ENCODE peak calls at places on chromosome 20, in five cellular contexts. One of them, this sample, is unnamed.

GRCh38 chr20:1423206-1423605 is 30.4 kb upstream of the FKBP1A start:
- DNase-seq in ascending aorta: no peak
- DNase-seq in fibroblast of lung: no peak
- DNase-seq in endothelial cell of umbilical vein: no peak
- DNase-seq in lower lobe of right lung: no peak
- DNase-seq in this sample: no peak

GRCh38 chr20:39631557-39631956 is 669.4 kb downstream of the DHX35 start:
- DNase-seq in endothelial cell of umbilical vein: no peak
- DNase-seq in fibroblast of lung: no peak
- DNase-seq in lower lobe of right lung: no peak
- DNase-seq in ascending aorta: no peak
- DNase-seq in this sample: no peak

GRCh38 chr20:51767867-51768758 is at the start of gene ATP9A:
- DNase-seq in lower lobe of right lung: no peak
- DNase-seq in ascending aorta: no peak
- DNase-seq in endothelial cell of umbilical vein: no peak
- DNase-seq in fibroblast of lung: peak
- DNase-seq in this sample: peak

GRCh38 chr20:8431538-8432434 is 299.7 kb downstream of the PLCB1 start:
- DNase-seq in endothelial cell of umbilical vein: no peak
- DNase-seq in ascending aorta: no peak
- DNase-seq in lower lobe of right lung: no peak
- DNase-seq in fibroblast of lung: no peak
- DNase-seq in this sample: no peak

GRCh38 chr20:2476742-2477615 is 6.4 kb upstream of the SNRPB start:
- DNase-seq in fibroblast of lung: no peak
- DNase-seq in lower lobe of right lung: no peak
- DNase-seq in ascending aorta: no peak
- DNase-seq in endothelial cell of umbilical vein: peak
- DNase-seq in this sample: no peak

GRCh38 chr20:51529758-51530157 is 12.8 kb downstream of the NFATC2 start:
- DNase-seq in lower lobe of right lung: no peak
- DNase-seq in endothelial cell of umbilical vein: no peak
- DNase-seq in ascending aorta: no peak
- DNase-seq in fibroblast of lung: peak
- DNase-seq in this sample: no peak

GRCh38 chr20:60085551-60086132 is 127.4 kb downstream of the CDH26 start:
- DNase-seq in fibroblast of lung: no peak
- DNase-seq in endothelial cell of umbilical vein: no peak
- DNase-seq in lower lobe of right lung: no peak
- DNase-seq in ascending aorta: no peak
- DNase-seq in this sample: no peak

GRCh38 chr20:14259691-14260090 is 77.7 kb downstream of the FLRT3 start:
- DNase-seq in lower lobe of right lung: no peak
- DNase-seq in fibroblast of lung: no peak
- DNase-seq in endothelial cell of umbilical vein: no peak
- DNase-seq in ascending aorta: no peak
- DNase-seq in this sample: no peak

GRCh38 chr20:31713312-31714049 is 9.2 kb downstream of the BCL2L1 start:
- DNase-seq in ascending aorta: peak
- DNase-seq in fibroblast of lung: peak
- DNase-seq in lower lobe of right lung: peak
- DNase-seq in endothelial cell of umbilical vein: peak
- DNase-seq in this sample: no peak

GRCh38 chr20:13098720-13099355 is 90.1 kb downstream of the SPTLC3 start:
- DNase-seq in lower lobe of right lung: no peak
- DNase-seq in fibroblast of lung: no peak
- DNase-seq in ascending aorta: no peak
- DNase-seq in endothelial cell of umbilical vein: no peak
- DNase-seq in this sample: no peak

GRCh38 chr20:46954490-46955038 is 59.9 kb downstream of the EYA2 start:
- DNase-seq in lower lobe of right lung: no peak
- DNase-seq in endothelial cell of umbilical vein: no peak
- DNase-seq in fibroblast of lung: peak
- DNase-seq in ascending aorta: no peak
- DNase-seq in this sample: no peak

GRCh38 chr20:48298851-48299484 is 513.7 kb upstream of the SULF2 start:
- DNase-seq in fibroblast of lung: peak
- DNase-seq in endothelial cell of umbilical vein: peak
- DNase-seq in lower lobe of right lung: no peak
- DNase-seq in ascending aorta: no peak
- DNase-seq in this sample: no peak

GRCh38 chr20:34365765-34366213 is 2.7 kb downstream of the ITCH start:
- DNase-seq in endothelial cell of umbilical vein: no peak
- DNase-seq in fibroblast of lung: no peak
- DNase-seq in lower lobe of right lung: no peak
- DNase-seq in ascending aorta: no peak
- DNase-seq in this sample: no peak

GRCh38 chr20:59666586-59666985 is 62.2 kb downstream of the PHACTR3 start:
- DNase-seq in fibroblast of lung: no peak
- DNase-seq in lower lobe of right lung: no peak
- DNase-seq in ascending aorta: no peak
- DNase-seq in endothelial cell of umbilical vein: no peak
- DNase-seq in this sample: no peak

GRCh38 chr20:48638546-48638945 is 189.3 kb downstream of the PREX1 start:
- DNase-seq in ascending aorta: no peak
- DNase-seq in endothelial cell of umbilical vein: peak
- DNase-seq in lower lobe of right lung: no peak
- DNase-seq in fibroblast of lung: peak
- DNase-seq in this sample: no peak

GRCh38 chr20:37836926-37837325 is 66.0 kb upstream of the VSTM2L start:
- DNase-seq in lower lobe of right lung: no peak
- DNase-seq in endothelial cell of umbilical vein: no peak
- DNase-seq in fibroblast of lung: no peak
- DNase-seq in ascending aorta: no peak
- DNase-seq in this sample: no peak

GRCh38 chr20:34705383-34706021 is 1.4 kb downstream of the TP53INP2 start:
- DNase-seq in ascending aorta: no peak
- DNase-seq in lower lobe of right lung: no peak
- DNase-seq in endothelial cell of umbilical vein: peak
- DNase-seq in fibroblast of lung: peak
- DNase-seq in this sample: no peak

DNA sequence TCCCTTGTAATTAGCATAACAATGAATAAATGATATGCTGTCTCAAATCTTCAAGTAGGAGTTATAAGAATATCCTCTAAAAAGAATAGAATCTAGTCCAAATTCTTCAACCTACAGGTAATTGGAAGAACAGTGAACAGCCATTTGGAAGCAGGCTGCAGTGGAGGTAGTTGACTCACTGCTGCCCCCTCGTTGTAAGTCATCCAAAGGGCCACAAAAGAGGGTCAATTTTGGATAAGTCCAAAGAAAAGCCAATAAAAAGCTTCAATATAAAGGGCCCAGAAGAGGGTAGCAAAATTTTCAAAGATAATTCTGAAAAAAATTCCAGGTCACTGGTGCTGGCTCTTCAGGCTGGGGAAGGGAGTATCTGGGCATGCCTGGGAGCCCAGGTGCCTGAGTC is 60.8 kb upstream of the SSTR4 start:
- DNase-seq in fibroblast of lung: peak
- DNase-seq in ascending aorta: no peak
- DNase-seq in lower lobe of right lung: no peak
- DNase-seq in endothelial cell of umbilical vein: peak
- DNase-seq in this sample: no peak
- TF ChIP-seq CTCF in fibroblast of lung: no peak
- TF ChIP-seq CTCF in ascending aorta: no peak
- TF ChIP-seq CTCF in lower lobe of right lung: peak
- TF ChIP-seq CTCF in endothelial cell of umbilical vein: peak
- TF ChIP-seq CTCF in this sample: peak

GRCh38 chr20:227439-228105 is 514 bp downstream of the DEFB129 start:
- DNase-seq in endothelial cell of umbilical vein: no peak
- DNase-seq in ascending aorta: no peak
- DNase-seq in lower lobe of right lung: no peak
- DNase-seq in fibroblast of lung: no peak
- DNase-seq in this sample: no peak
- TF ChIP-seq CTCF in endothelial cell of umbilical vein: no peak
- TF ChIP-seq CTCF in ascending aorta: no peak
- TF ChIP-seq CTCF in lower lobe of right lung: no peak
- TF ChIP-seq CTCF in fibroblast of lung: no peak
- TF ChIP-seq CTCF in this sample: no peak

GRCh38 chr20:62427172-62428007 is at the start of gene RBBP8NL:
- DNase-seq in lower lobe of right lung: peak
- DNase-seq in ascending aorta: no peak
- DNase-seq in fibroblast of lung: no peak
- DNase-seq in endothelial cell of umbilical vein: no peak
- DNase-seq in this sample: no peak
- TF ChIP-seq CTCF in lower lobe of right lung: no peak
- TF ChIP-seq CTCF in ascending aorta: no peak
- TF ChIP-seq CTCF in fibroblast of lung: no peak
- TF ChIP-seq CTCF in endothelial cell of umbilical vein: no peak
- TF ChIP-seq CTCF in this sample: no peak

DNA sequence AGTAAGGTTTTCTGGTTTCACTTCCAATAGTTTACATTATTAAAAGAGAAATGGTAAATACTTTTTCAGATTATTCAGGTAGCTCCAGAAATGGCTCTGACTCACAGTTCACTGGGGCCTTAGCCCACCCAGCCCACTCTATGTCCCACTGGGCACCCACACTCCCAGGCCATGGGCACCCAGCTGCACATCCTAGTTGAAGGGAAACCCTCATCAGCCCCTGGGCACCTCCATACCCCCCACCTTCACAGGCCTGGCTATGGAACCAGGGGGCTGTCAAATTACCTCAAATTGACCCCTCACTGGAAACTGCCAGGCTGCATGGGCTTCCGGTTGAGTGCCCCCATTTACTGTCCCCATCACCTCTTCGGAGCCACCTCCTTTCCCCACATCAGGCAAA is 51.5 kb downstream of the BMP7 start:
- DNase-seq in endothelial cell of umbilical vein: no peak
- DNase-seq in lower lobe of right lung: no peak
- DNase-seq in ascending aorta: no peak
- DNase-seq in fibroblast of lung: no peak
- DNase-seq in this sample: no peak
- TF ChIP-seq CTCF in endothelial cell of umbilical vein: no peak
- TF ChIP-seq CTCF in lower lobe of right lung: no peak
- TF ChIP-seq CTCF in ascending aorta: no peak
- TF ChIP-seq CTCF in fibroblast of lung: no peak
- TF ChIP-seq CTCF in this sample: no peak

GRCh38 chr20:3818155-3819151 is 1.9 kb upstream of the AP5S1 start:
- DNase-seq in endothelial cell of umbilical vein: peak
- DNase-seq in fibroblast of lung: peak
- DNase-seq in ascending aorta: peak
- DNase-seq in lower lobe of right lung: peak
- DNase-seq in this sample: no peak
- TF ChIP-seq CTCF in endothelial cell of umbilical vein: peak
- TF ChIP-seq CTCF in fibroblast of lung: peak
- TF ChIP-seq CTCF in ascending aorta: peak
- TF ChIP-seq CTCF in lower lobe of right lung: peak
- TF ChIP-seq CTCF in this sample: peak

GRCh38 chr20:24782801-24783630 is 166.1 kb upstream of the CST7 start:
- DNase-seq in ascending aorta: no peak
- DNase-seq in endothelial cell of umbilical vein: no peak
- DNase-seq in lower lobe of right lung: peak
- DNase-seq in fibroblast of lung: no peak
- DNase-seq in this sample: peak

GRCh38 chr20:24785141-24785924 is 163.7 kb upstream of the CST7 start:
- DNase-seq in ascending aorta: no peak
- DNase-seq in fibroblast of lung: peak
- DNase-seq in lower lobe of right lung: peak
- DNase-seq in endothelial cell of umbilical vein: no peak
- DNase-seq in this sample: peak

GRCh38 chr20:24784607-24785006 is 164.5 kb upstream of the CST7 start:
- DNase-seq in ascending aorta: no peak
- DNase-seq in fibroblast of lung: no peak
- DNase-seq in endothelial cell of umbilical vein: no peak
- DNase-seq in lower lobe of right lung: peak
- DNase-seq in this sample: no peak

GRCh38 chr20:24782221-24782620 is 166.8 kb upstream of the CST7 start:
- DNase-seq in ascending aorta: no peak
- DNase-seq in fibroblast of lung: no peak
- DNase-seq in lower lobe of right lung: peak
- DNase-seq in endothelial cell of umbilical vein: no peak
- DNase-seq in this sample: peak

DNA sequence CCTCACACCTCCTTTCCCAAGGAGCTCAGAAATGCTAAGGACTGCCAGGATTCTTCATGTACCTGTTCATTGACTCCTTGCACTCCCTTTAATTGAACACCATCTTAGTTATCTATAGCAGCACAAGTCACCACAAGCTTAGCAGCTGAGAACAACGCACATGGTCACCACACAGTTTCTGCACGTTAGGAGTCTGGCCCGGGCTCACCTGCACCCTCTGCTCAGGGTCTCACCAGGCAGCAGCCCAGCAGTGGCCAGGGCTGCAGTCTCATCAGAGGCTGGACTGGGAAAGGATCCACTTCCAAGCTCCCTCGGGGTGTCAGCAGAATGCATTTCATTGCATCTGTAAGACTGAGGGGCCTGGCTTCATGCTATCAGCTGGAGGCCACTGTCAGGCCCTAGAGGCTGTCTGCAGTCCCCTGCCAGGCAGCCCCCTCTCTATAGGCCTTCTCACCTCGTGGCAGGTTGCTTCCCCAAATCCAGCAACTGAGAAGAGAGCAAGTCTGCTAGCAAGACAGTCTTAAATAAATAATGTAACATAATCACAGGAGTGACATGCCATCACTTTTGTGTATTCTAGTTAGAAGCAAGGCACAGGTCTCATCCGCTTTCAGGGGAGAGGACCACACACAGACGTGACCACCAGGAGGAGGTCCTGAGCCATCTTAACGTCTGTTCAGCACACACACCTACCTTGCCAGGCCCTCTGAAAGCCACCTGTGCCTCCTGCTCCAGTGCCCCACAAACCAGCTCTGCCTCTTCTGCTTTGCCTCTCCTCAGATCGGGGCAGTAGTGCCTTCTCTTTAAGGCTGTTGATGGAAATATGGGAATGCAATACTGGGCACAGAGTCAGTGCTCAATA is 165.2 kb upstream of the CST7 start:
- DNase-seq in fibroblast of lung: no peak
- DNase-seq in endothelial cell of umbilical vein: no peak
- DNase-seq in lower lobe of right lung: peak
- DNase-seq in ascending aorta: no peak
- DNase-seq in this sample: peak
- TF ChIP-seq CTCF in fibroblast of lung: no peak
- TF ChIP-seq CTCF in endothelial cell of umbilical vein: no peak
- TF ChIP-seq CTCF in lower lobe of right lung: no peak
- TF ChIP-seq CTCF in ascending aorta: no peak
- TF ChIP-seq CTCF in this sample: no peak